ENCODE peak calls at places on chromosomes 16 and 17, in four cellular contexts. One of them, this sample, is unnamed.

GRCh38 chr17:52740006-52740405 is 581.5 kb upstream of the CA10 start:
- DNase-seq in Peyer's patch: no peak
- DNase-seq in T-helper 1 cell: no peak
- DNase-seq in fibroblast of mammary gland: no peak
- DNase-seq in this sample: no peak

GRCh38 chr17:17300624-17301568 is 2.3 kb upstream of the NT5M start:
- DNase-seq in Peyer's patch: no peak
- DNase-seq in T-helper 1 cell: peak; percentile 58
- DNase-seq in fibroblast of mammary gland: peak; percentile 61
- DNase-seq in this sample: peak; percentile 73

GRCh38 chr16:15434079-15434424 is 336 bp upstream of the BMERB1 start:
- DNase-seq in Peyer's patch: no peak
- DNase-seq in T-helper 1 cell: no peak
- DNase-seq in fibroblast of mammary gland: no peak
- DNase-seq in this sample: no peak

GRCh38 chr17:29619251-29619650 is 3.5 kb downstream of the CORO6 start:
- DNase-seq in Peyer's patch: no peak
- DNase-seq in T-helper 1 cell: peak; percentile 36
- DNase-seq in fibroblast of mammary gland: peak; percentile 48
- DNase-seq in this sample: peak; percentile 43

GRCh38 chr16:7335991-7336634 is 3.5 kb downstream of the RBFOX1 start:
- DNase-seq in Peyer's patch: no peak
- DNase-seq in T-helper 1 cell: no peak
- DNase-seq in fibroblast of mammary gland: no peak
- DNase-seq in this sample: no peak

GRCh38 chr17:39376434-39376833 is 25.0 kb downstream of the FBXL20 start:
- DNase-seq in Peyer's patch: no peak
- DNase-seq in T-helper 1 cell: no peak
- DNase-seq in fibroblast of mammary gland: no peak
- DNase-seq in this sample: no peak

GRCh38 chr17:66687570-66688284 is 147.2 kb upstream of the CACNG5 start:
- DNase-seq in Peyer's patch: no peak
- DNase-seq in T-helper 1 cell: no peak
- DNase-seq in fibroblast of mammary gland: no peak
- DNase-seq in this sample: no peak

GRCh38 chr16:52456368-52456767 is 90.6 kb downstream of the TOX3 start:
- DNase-seq in Peyer's patch: no peak
- DNase-seq in T-helper 1 cell: no peak
- DNase-seq in fibroblast of mammary gland: no peak
- DNase-seq in this sample: no peak

GRCh38 chr17:31130286-31131224 is 35.8 kb downstream of the NF1 start:
- DNase-seq in Peyer's patch: no peak
- DNase-seq in T-helper 1 cell: no peak
- DNase-seq in fibroblast of mammary gland: no peak
- DNase-seq in this sample: no peak

GRCh38 chr17:67528751-67529436 is 151.8 kb downstream of the PITPNC1 start:
- DNase-seq in Peyer's patch: peak; percentile 82
- DNase-seq in T-helper 1 cell: no peak
- DNase-seq in fibroblast of mammary gland: peak; percentile 96
- DNase-seq in this sample: peak; percentile 83

GRCh38 chr16:77918792-77919707 is 103.3 kb upstream of the CLEC3A start:
- DNase-seq in Peyer's patch: no peak
- DNase-seq in T-helper 1 cell: no peak
- DNase-seq in fibroblast of mammary gland: no peak
- DNase-seq in this sample: no peak

GRCh38 chr16:27179500-27180072 is 23.7 kb upstream of the KDM8 start:
- DNase-seq in Peyer's patch: peak; percentile 87
- DNase-seq in T-helper 1 cell: peak; percentile 85
- DNase-seq in fibroblast of mammary gland: peak; percentile 71
- DNase-seq in this sample: peak; percentile 88

GRCh38 chr17:42387221-42387657 is 1.0 kb downstream of the STAT3 start:
- DNase-seq in Peyer's patch: no peak
- DNase-seq in T-helper 1 cell: peak; percentile 29
- DNase-seq in fibroblast of mammary gland: peak; percentile 87
- DNase-seq in this sample: no peak

GRCh38 chr16:50575743-50576142 is 27.5 kb downstream of the NKD1 start:
- DNase-seq in Peyer's patch: no peak
- DNase-seq in T-helper 1 cell: no peak
- DNase-seq in fibroblast of mammary gland: no peak
- DNase-seq in this sample: no peak

This sample was measured in upper lobe of right lung.